ENCODE peak calls at places on chromosomes 1 and 21, in six cellular contexts. A is GM12878, F is HCT116, V is GM23338, M is endothelial cell of umbilical vein, K is H1. D is an unnamed sample.

GRCh38 chr21:39087976-39088370 is 95.3 kb downstream of the PSMG1 start:
- DNase-seq in A (no peak), F (no peak), V (no peak), M (no peak), K (no peak), D (no peak)

GRCh38 chr21:17690078-17690494 is 77.4 kb upstream of the BTG3 start:
- DNase-seq in A (no peak), F (no peak), V (no peak), M (no peak), K (no peak), D (no peak)

GRCh38 chr1:1212780-1213152 is 1.2 kb downstream of the TNFRSF4 start:
- DNase-seq in A (no peak), F (no peak), V (no peak), M (peak), K (no peak), D (no peak)

GRCh38 chr1:239707615-239708014 is 321.2 kb downstream of the CHRM3 start:
- DNase-seq in A (no peak), F (no peak), V (no peak), M (no peak), K (no peak), D (no peak)

GRCh38 chr1:241343956-241344355 is 13.0 kb downstream of the RGS7 start:
- DNase-seq in A (no peak), F (no peak), V (no peak), M (no peak), K (no peak), D (no peak)

GRCh38 chr1:46184920-46185658 is 8.8 kb upstream of the P3R3URF start:
- DNase-seq in A (no peak), F (no peak), V (no peak), M (no peak), K (no peak), D (no peak)

GRCh38 chr1:10679521-10680220 is 116.8 kb downstream of the CASZ1 start:
- DNase-seq in A (no peak), F (peak), V (peak), M (peak), K (peak), D (peak)

GRCh38 chr1:234925440-234926251 is 203.0 kb downstream of the TOMM20 start:
- DNase-seq in A (peak), F (peak), V (peak), M (peak), K (no peak), D (no peak)

GRCh38 chr21:44866780-44867179 is 6.7 kb downstream of the PTTG1IP start:
- DNase-seq in A (no peak), F (no peak), V (no peak), M (peak), K (no peak), D (no peak)

GRCh38 chr1:234303231-234303630 is 70.0 kb upstream of the COA6 start:
- DNase-seq in A (no peak), F (no peak), V (no peak), M (no peak), K (no peak), D (peak)

GRCh38 chr1:205907794-205908193 is 35.5 kb downstream of the SLC26A9 start:
- DNase-seq in A (no peak), F (peak), V (peak), M (peak), K (no peak), D (no peak)

GRCh38 chr1:180937624-180938225 is 25.0 kb downstream of the KIAA1614 start:
- DNase-seq in A (no peak), F (no peak), V (no peak), M (no peak), K (no peak), D (no peak)

GRCh38 chr1:220990417-220991337 is 111.4 kb downstream of the HLX start:
- DNase-seq in A (no peak), F (peak), V (no peak), M (peak), K (no peak), D (no peak)

GRCh38 chr1:218743861-218744505 is 398.8 kb downstream of the TGFB2 start:
- DNase-seq in A (no peak), F (no peak), V (no peak), M (no peak), K (no peak), D (no peak)

GRCh38 chr1:145784409-145784808 is 39.5 kb downstream of the RNF115 start:
- DNase-seq in A (no peak), F (no peak), V (no peak), M (no peak), K (no peak), D (no peak)
- TF ChIP-seq POLR2AphosphoS5 in A (no peak), F (no peak), V (no peak), M (no peak), K (no peak), D (no peak)

DNA sequence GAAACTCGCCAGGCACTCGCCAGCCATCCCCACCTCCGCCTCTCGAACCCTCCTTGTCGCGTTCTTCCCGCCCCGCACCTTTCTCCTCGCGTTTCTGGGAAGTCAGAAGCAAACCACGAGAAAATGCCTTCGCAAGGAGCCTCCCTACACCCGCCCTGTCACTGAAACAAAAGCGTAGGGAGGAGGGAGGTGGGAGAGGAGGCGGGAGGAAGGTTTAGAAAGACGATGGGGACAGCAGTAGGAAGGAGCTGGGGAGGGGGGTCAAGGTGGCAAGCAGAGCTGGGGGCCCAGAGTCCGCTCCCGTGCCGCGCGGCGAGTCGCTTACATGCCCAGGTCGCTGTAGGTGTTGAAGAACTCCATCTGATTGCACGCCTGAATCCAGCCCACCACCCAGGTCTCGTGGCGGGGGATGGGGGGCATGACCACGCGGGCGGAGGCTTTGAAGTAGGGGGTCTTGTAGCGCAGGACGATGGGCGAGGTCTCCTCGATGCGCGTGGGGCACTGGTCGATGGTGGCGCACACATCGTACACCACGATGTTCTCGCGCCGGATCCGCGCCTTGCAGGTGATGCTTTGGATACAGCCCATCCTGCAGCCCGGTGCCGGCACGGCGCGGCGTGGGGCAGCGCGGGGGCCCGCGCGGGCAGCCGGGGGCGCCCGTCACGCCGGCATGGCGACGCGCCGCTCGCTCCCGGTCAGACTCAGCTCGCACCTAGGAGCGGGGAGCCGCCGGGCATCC is 971 bp downstream of the FAM78B start:
- DNase-seq in A (no peak), F (no peak), V (peak), M (peak), K (peak), D (no peak)
- TF ChIP-seq EZH2 in A (no peak), F (no peak), V (peak), M (peak), K (peak), D (no peak)

GRCh38 chr1:216388558-216388957 is 34.7 kb downstream of the USH2A start:
- DNase-seq in A (no peak), F (no peak), V (peak), M (no peak), K (no peak), D (no peak)
- TF ChIP-seq POLR2AphosphoS5 in A (no peak), F (no peak), V (no peak), M (no peak), K (no peak), D (no peak)

GRCh38 chr21:42308914-42309752 is 6.1 kb downstream of the TFF3 start:
- DNase-seq in A (no peak), F (no peak), V (no peak), M (no peak), K (no peak), D (no peak)
- TF ChIP-seq EZH2 in A (no peak), F (no peak), V (no peak), M (no peak), K (no peak), D (no peak)

GRCh38 chr1:9371951-9372350 is 79.3 kb downstream of the SPSB1 start:
- DNase-seq in A (no peak), F (no peak), V (no peak), M (no peak), K (no peak), D (no peak)
- TF ChIP-seq POLR2AphosphoS5 in A (no peak), F (no peak), V (no peak), M (no peak), K (no peak), D (no peak)

GRCh38 chr1:16615253-16616252 is 2.2 kb upstream of the NBPF1 start:
- DNase-seq in A (no peak), F (no peak), V (no peak), M (no peak), K (peak), D (no peak)
- TF ChIP-seq EZH2 in A (no peak), F (no peak), V (no peak), M (no peak), K (no peak), D (no peak)

DNA sequence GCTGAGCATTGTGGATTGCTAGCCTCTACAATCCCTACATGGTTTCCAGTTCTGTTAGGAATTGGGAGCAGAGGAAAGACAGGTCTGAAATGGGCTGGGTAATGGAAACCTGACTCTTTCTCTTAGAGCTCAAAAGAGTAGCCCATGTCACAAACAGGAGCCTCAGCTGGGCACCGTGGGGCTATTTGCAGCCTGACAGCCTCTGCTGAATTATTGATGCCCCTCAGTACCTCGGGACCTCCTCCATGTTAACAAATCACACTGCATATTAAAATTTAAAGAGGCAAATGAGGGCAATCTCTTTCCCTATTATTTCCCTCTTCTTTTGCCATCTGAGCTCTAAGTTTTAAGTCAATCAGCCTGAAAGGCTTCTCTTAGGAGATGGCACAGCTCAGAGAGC is 157.1 kb downstream of the TSEN15 start:
- DNase-seq in A (no peak), F (no peak), V (no peak), M (no peak), K (no peak), D (no peak)
- TF ChIP-seq POLR2AphosphoS5 in A (no peak), F (no peak), V (no peak), M (no peak), K (no peak), D (no peak)

D was measured in SK-N-MC.